ENCODE peak calls at places on chromosomes 12 and 14, in four cellular contexts. K, A, B and V are unnamed samples. For H3K27me3, the result is how much of the 10 kb centered on the place peaks cover.

GRCh38 chr12:113528606-113529005 is 56.9 kb upstream of the LHX5 start:
- DNase-seq in K (no peak), A (no peak), B (no peak), V (no peak)

GRCh38 chr12:65510584-65511050 is 232.1 kb downstream of the MSRB3 start:
- DNase-seq in K (no peak), A (no peak), B (peak), V (peak)

GRCh38 chr12:3199551-3200031 is 122.4 kb downstream of the TSPAN9 start:
- DNase-seq in K (no peak), A (peak), B (no peak), V (no peak)

GRCh38 chr12:2016862-2017723 is 12.8 kb upstream of the DCP1B start:
- DNase-seq in K (no peak), A (no peak), B (no peak), V (no peak)

GRCh38 chr12:101793401-101793800 is 37.4 kb downstream of the GNPTAB start:
- DNase-seq in K (no peak), A (peak), B (no peak), V (no peak)

GRCh38 chr12:3246253-3246652 is 169.1 kb downstream of the TSPAN9 start:
- DNase-seq in K (no peak), A (no peak), B (no peak), V (no peak)

GRCh38 chr12:64538146-64538545 is 72.1 kb upstream of the RASSF3 start:
- DNase-seq in K (no peak), A (no peak), B (no peak), V (no peak)

GRCh38 chr12:120261951-120262851 is 3.3 kb downstream of the PXN start:
- DNase-seq in K (no peak), A (peak), B (peak), V (no peak)

GRCh38 chr12:132617822-132618682 is 524 bp upstream of the P2RX2 start:
- DNase-seq in K (no peak), A (no peak), B (no peak), V (no peak)

GRCh38 chr12:49503674-49504180 is 35.1 kb upstream of the KCNH3 start:
- DNase-seq in K (no peak), A (no peak), B (no peak), V (no peak)

GRCh38 chr12:62933220-62933870 is 1.6 kb downstream of the PPM1H start:
- DNase-seq in K (peak), A (no peak), B (no peak), V (peak)

GRCh38 chr12:123071401-123072304 is 79.2 kb downstream of the PITPNM2 start:
- DNase-seq in K (no peak), A (no peak), B (peak), V (no peak)

GRCh38 chr12:51924551-51925399 is 17.5 kb downstream of the ACVRL1 start:
- DNase-seq in K (no peak), A (no peak), B (no peak), V (no peak)

GRCh38 chr12:10354071-10354470 is 35.8 kb downstream of the KLRK1 start:
- DNase-seq in K (no peak), A (no peak), B (no peak), V (no peak)

GRCh38 chr14:95386536-95386935 is 66.8 kb upstream of the CLMN start:
- DNase-seq in K (no peak), A (no peak), B (no peak), V (no peak)

GRCh38 chr12:56074396-56074795 is 5.6 kb upstream of the ERBB3 start:
- DNase-seq in K (no peak), A (no peak), B (no peak), V (no peak)

GRCh38 chr12:95147836-95148235 is 69.4 kb downstream of the FGD6 start:
- DNase-seq in K (no peak), A (no peak), B (no peak), V (no peak)

GRCh38 chr14:55302770-55303472 is 31.7 kb downstream of the FBXO34 start:
- DNase-seq in K (no peak), A (no peak), B (no peak), V (no peak)

GRCh38 chr12:25829192-25829591 is 129.3 kb upstream of the RASSF8 start:
- DNase-seq in K (no peak), A (peak), B (peak), V (no peak)

GRCh38 chr14:96965885-96966595 is 168.9 kb downstream of the VRK1 start:
- DNase-seq in K (no peak), A (no peak), B (no peak), V (no peak)

GRCh38 chr12:62581288-62582064 is 114.8 kb downstream of the MON2 start:
- DNase-seq in K (no peak), A (peak), B (no peak), V (no peak)

GRCh38 chr14:75138492-75138891 is 11.6 kb upstream of the NEK9 start:
- DNase-seq in K (no peak), A (no peak), B (no peak), V (no peak)

GRCh38 chr12:107749094-107749493 is 11.8 kb downstream of the PRDM4 start:
- DNase-seq in K (no peak), A (peak), B (no peak), V (no peak)

GRCh38 chr14:54686219-54686870 is 119.4 kb downstream of the SAMD4A start:
- DNase-seq in K (no peak), A (peak), B (peak), V (no peak)

GRCh38 chr14:104450811-104451401 is 128.7 kb upstream of the C14orf180 start:
- DNase-seq in K (peak), A (no peak), B (no peak), V (no peak)

GRCh38 chr12:94362653-94363052 is 97.0 kb downstream of the CEP83 start:
- DNase-seq in K (no peak), A (no peak), B (no peak), V (no peak)

GRCh38 chr12:25533150-25533549 is 19.9 kb downstream of the LMNTD1 start:
- DNase-seq in K (no peak), A (no peak), B (no peak), V (no peak)

DNA sequence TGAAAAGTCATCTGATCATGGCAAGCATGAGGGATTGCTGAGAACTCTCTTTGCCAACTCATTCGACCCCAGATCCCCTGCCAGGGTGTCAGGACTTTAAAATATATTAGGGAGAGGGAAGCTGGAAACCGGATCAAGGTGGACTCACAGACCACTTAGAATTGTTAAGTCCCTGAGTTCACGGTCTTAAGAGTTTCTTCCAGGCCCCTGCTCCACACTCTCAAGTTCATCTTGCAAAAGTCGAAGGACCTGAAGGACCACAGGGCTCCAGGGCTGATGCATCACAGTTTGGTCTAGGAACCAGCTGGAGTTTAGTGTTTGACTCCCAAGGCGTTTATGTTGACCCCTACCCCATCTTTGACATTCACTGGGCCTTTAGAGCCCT is 499 bp upstream of the RASSF9 start:
- DNase-seq in K (no peak), A (no peak), B (no peak), V (no peak)
- H3K4me3 ChIP-seq in K (no peak), A (peak), B (peak), V (no peak)

GRCh38 chr12:54984602-54985376 is at the start of gene TESPA1:
- DNase-seq in K (peak), A (no peak), B (peak), V (no peak)

GRCh38 chr12:54980341-54980740 is 4.2 kb downstream of the TESPA1 start:
- DNase-seq in K (no peak), A (peak), B (no peak), V (no peak)

GRCh38 chr12:54983536-54984102 is 943 bp downstream of the TESPA1 start:
- DNase-seq in K (no peak), A (no peak), B (no peak), V (no peak)

GRCh38 chr12:54977857-54978256 is 6.7 kb downstream of the TESPA1 start:
- DNase-seq in K (no peak), A (no peak), B (no peak), V (no peak)

GRCh38 chr12:54981796-54982195 is 2.8 kb downstream of the TESPA1 start:
- DNase-seq in K (no peak), A (no peak), B (no peak), V (no peak)
- H3K27me3 ChIP-seq in K (under half), A (under half), B (under half), V (under half)

DNA sequence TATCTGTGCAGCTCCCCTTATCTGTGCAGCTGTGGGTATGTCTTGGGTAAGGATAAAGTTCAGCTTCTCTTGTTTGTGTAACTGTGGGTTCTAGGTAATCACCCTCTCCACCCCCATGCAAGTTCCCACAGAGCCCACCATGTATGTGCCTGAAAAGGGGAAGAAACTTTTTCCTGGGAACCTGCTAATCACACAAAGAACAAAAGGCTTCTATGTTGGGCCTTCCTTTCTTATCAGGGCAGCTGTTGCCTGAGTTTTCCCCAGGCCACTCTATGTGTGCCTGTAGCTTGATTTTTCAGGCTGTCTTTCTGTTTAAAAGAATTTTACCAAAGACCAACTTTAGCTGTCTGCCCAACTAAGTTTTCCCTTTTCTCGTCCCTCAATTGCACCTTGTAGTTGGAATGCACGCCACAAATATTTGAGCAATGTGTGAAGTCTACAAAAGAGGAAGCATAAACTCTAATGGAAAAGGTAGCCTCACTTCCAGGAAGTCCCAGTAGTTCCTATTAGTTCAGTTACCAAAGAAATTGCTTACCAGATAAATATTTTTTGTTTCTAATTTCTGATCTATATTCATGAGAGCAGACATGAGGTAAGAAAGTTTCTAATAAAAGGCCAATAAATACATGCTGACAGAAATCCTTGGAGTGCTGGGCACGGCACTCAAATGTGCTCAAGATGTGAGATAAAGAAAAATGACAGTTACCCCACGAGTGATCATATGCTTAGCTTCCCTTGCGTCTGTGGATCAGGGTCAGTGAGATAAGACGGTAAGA is 2.7 kb upstream of the GALC start:
- DNase-seq in K (no peak), A (no peak), B (no peak), V (no peak)
- H3K4me3 ChIP-seq in K (no peak), A (no peak), B (no peak), V (no peak)

GRCh38 chr12:4911316-4911994 is 1.8 kb downstream of the KCNA1 start:
- DNase-seq in K (no peak), A (no peak), B (no peak), V (peak)

GRCh38 chr12:4910502-4911315 is 1.0 kb downstream of the KCNA1 start:
- DNase-seq in K (no peak), A (peak), B (no peak), V (no peak)

GRCh38 chr12:4908694-4909396 is 860 bp upstream of the KCNA1 start:
- DNase-seq in K (no peak), A (peak), B (no peak), V (peak)

GRCh38 chr12:4909397-4909733 is 340 bp upstream of the KCNA1 start:
- DNase-seq in K (no peak), A (peak), B (no peak), V (peak)

GRCh38 chr12:4909734-4910501 is at the start of gene KCNA1:
- DNase-seq in K (no peak), A (peak), B (no peak), V (no peak)
- H3K27me3 ChIP-seq in K (under half), A (half or more), B (under half), V (under half)